ENCODE peak calls at places on chromosomes 5 and 9, in four cellular contexts. O is GM10248, S is HCT116, J is tibial nerve. B is an unnamed sample.

GRCh38 chr5:118968925-118969375 is 19.4 kb downstream of the DTWD2 start:
- DNase-seq in O (no peak), J (no peak), S (no peak), B (no peak)

GRCh38 chr5:157475432-157475831 is 15.4 kb downstream of the NIPAL4 start:
- DNase-seq in O (no peak), S (no peak), J (no peak), B (no peak)

GRCh38 chr9:94945191-94946144 is 219.0 kb downstream of the AOPEP start:
- DNase-seq in O (no peak), S (no peak), J (peak), B (no peak)

GRCh38 chr5:134101686-134102439 is 12.6 kb upstream of the TCF7 start:
- DNase-seq in S (peak), O (peak), J (peak), B (peak)

GRCh38 chr9:93452710-93453046 is 703 bp downstream of the FAM120AOS start:
- DNase-seq in O (no peak), S (no peak), J (no peak), B (no peak)

GRCh38 chr5:83548556-83548955 is 77.0 kb downstream of the VCAN start:
- DNase-seq in J (no peak), O (no peak), S (no peak), B (no peak)

GRCh38 chr5:39200081-39200480 is 19.3 kb downstream of the FYB1 start:
- DNase-seq in S (no peak), O (no peak), J (no peak), B (no peak)

GRCh38 chr5:180209137-180209581 is at the start of gene RASGEF1C:
- DNase-seq in O (peak), J (no peak), S (peak), B (peak)

GRCh38 chr9:14193338-14193980 is 120.5 kb downstream of the NFIB start:
- DNase-seq in O (no peak), J (no peak), S (no peak), B (no peak)

GRCh38 chr5:172886974-172887491 is 53.0 kb downstream of the ERGIC1 start:
- DNase-seq in S (no peak), J (peak), O (no peak), B (no peak)

GRCh38 chr5:96714951-96715451 is 52.8 kb downstream of the CAST start:
- DNase-seq in S (peak), O (no peak), J (peak), B (peak)

GRCh38 chr9:72540348-72540873 is 19.0 kb downstream of the TMC1 start:
- DNase-seq in J (no peak), S (no peak), O (no peak), B (no peak)

GRCh38 chr9:16039988-16040761 is 487.3 kb downstream of the CCDC171 start:
- DNase-seq in O (no peak), J (no peak), S (no peak), B (no peak)

GRCh38 chr5:138966236-138966985 is 91.3 kb upstream of the LRRTM2 start:
- DNase-seq in S (no peak), O (no peak), J (no peak), B (no peak)

GRCh38 chr9:15253197-15253596 is 53.8 kb downstream of the TTC39B start:
- DNase-seq in O (no peak), S (no peak), J (no peak), B (no peak)

GRCh38 chr9:137023157-137023556 is 4.9 kb downstream of the ABCA2 start:
- DNase-seq in O (no peak), J (no peak), S (no peak), B (no peak)

GRCh38 chr5:26569241-26569928 is 469.0 kb downstream of the CDH9 start:
- DNase-seq in O (no peak), J (no peak), S (no peak), B (no peak)

GRCh38 chr9:12544700-12545099 is 148.5 kb upstream of the TYRP1 start:
- DNase-seq in S (no peak), J (no peak), O (no peak), B (no peak)

GRCh38 chr5:53779541-53779981 is 219.1 kb downstream of the NDUFS4 start:
- DNase-seq in O (no peak), S (no peak), J (peak), B (peak)

GRCh38 chr9:113360242-113360842 is 11.0 kb downstream of the BSPRY start:
- DNase-seq in S (no peak), O (no peak), J (no peak), B (no peak)

GRCh38 chr9:81656004-81656403 is 33.3 kb downstream of the TLE1 start:
- DNase-seq in S (no peak), J (no peak), O (no peak), B (peak)

GRCh38 chr9:34675048-34675714 is 12.7 kb upstream of the CCL27 start:
- DNase-seq in O (peak), S (peak), J (peak), B (peak)

GRCh38 chr9:116891438-116891837 is 204.3 kb downstream of the TRIM32 start:
- DNase-seq in O (no peak), J (no peak), S (no peak), B (no peak)

GRCh38 chr5:29796018-29796417 is 1397.5 kb upstream of the CDH6 start:
- DNase-seq in J (no peak), S (no peak), O (no peak), B (no peak)

GRCh38 chr9:94860678-94861588 is 134.4 kb downstream of the AOPEP start:
- DNase-seq in S (no peak), J (no peak), O (peak), B (peak)

GRCh38 chr9:22169732-22170131 is 160.6 kb upstream of the CDKN2B start:
- DNase-seq in S (no peak), J (no peak), O (no peak), B (no peak)

GRCh38 chr9:20242767-20243166 is 379.5 kb downstream of the MLLT3 start:
- DNase-seq in J (no peak), S (no peak), O (peak), B (peak)

GRCh38 chr5:140295414-140295813 is 7.5 kb downstream of the PFDN1 start:
- DNase-seq in S (no peak), O (no peak), J (peak), B (peak)

GRCh38 chr9:134544388-134545212 is 97.0 kb upstream of the COL5A1 start:
- DNase-seq in J (peak), O (no peak), S (no peak), B (no peak)

GRCh38 chr5:142275496-142275895 is 49.3 kb downstream of the SPRY4 start:
- DNase-seq in J (no peak), O (no peak), S (peak), B (no peak)

GRCh38 chr5:156951354-156951753 is 11.7 kb downstream of the TIMD4 start:
- DNase-seq in S (no peak), O (no peak), J (no peak), B (no peak)

GRCh38 chr9:111740739-111741138 is 54.0 kb downstream of the SHOC1 start:
- DNase-seq in O (no peak), S (no peak), J (no peak), B (no peak)

GRCh38 chr9:38017149-38017884 is 51.7 kb downstream of the SHB start:
- DNase-seq in S (no peak), J (no peak), O (no peak), B (no peak)

GRCh38 chr5:6859001-6859400 is 145.8 kb downstream of the TENT4A start:
- DNase-seq in O (no peak), S (no peak), J (no peak), B (no peak)

GRCh38 chr9:129471201-129472019 is 149.5 kb downstream of the C9orf50 start:
- DNase-seq in J (no peak), O (no peak), S (no peak), B (no peak)

GRCh38 chr5:67179695-67180302 is 16.8 kb downstream of the CD180 start:
- DNase-seq in S (no peak), J (no peak), O (no peak), B (no peak)

GRCh38 chr5:150626853-150627276 is 13.6 kb upstream of the SYNPO start:
- DNase-seq in O (no peak), S (no peak), J (no peak), B (peak)

GRCh38 chr5:5650242-5650641 is 227.8 kb downstream of the ICE1 start:
- DNase-seq in S (no peak), O (no peak), J (no peak), B (no peak)

GRCh38 chr9:8492034-8492433 is 692.5 kb upstream of the DMAC1 start:
- DNase-seq in S (no peak), O (no peak), J (no peak), B (no peak)

GRCh38 chr5:160162910-160163309 is 43.7 kb upstream of the PWWP2A start:
- DNase-seq in O (no peak), S (no peak), J (no peak), B (no peak)

GRCh38 chr5:160161626-160162025 is 42.4 kb upstream of the PWWP2A start:
- DNase-seq in J (no peak), O (no peak), S (no peak), B (no peak)

GRCh38 chr5:160155017-160155725 is 35.9 kb upstream of the PWWP2A start:
- DNase-seq in J (no peak), O (no peak), S (no peak), B (no peak)

GRCh38 chr5:160158087-160158486 is 38.8 kb upstream of the PWWP2A start:
- DNase-seq in S (no peak), O (no peak), J (no peak), B (peak)

GRCh38 chr5:160159991-160160826 is 41.0 kb upstream of the PWWP2A start:
- DNase-seq in J (no peak), S (no peak), O (peak), B (peak)
- TF ChIP-seq CTCF in J (no peak), S (no peak), O (no peak), B (no peak)

GRCh38 chr5:11110128-11110527 is 349.1 kb upstream of the DAP start:
- DNase-seq in S (no peak), O (no peak), J (no peak), B (no peak)
- TF ChIP-seq CTCF in S (no peak), O (no peak), J (no peak), B (no peak)

GRCh38 chr5:9544502-9545300 is 1.2 kb downstream of the SEMA5A start:
- DNase-seq in O (peak), S (no peak), J (peak), B (peak)

GRCh38 chr5:9544056-9544455 is 1.8 kb downstream of the SEMA5A start:
- DNase-seq in J (no peak), O (no peak), S (no peak), B (no peak)

GRCh38 chr5:9540791-9541190 is 5.1 kb downstream of the SEMA5A start:
- DNase-seq in S (no peak), J (no peak), O (no peak), B (no peak)

GRCh38 chr5:9545301-9545958 is 445 bp downstream of the SEMA5A start:
- DNase-seq in J (no peak), O (no peak), S (no peak), B (no peak)

GRCh38 chr5:9543266-9543925 is 2.5 kb downstream of the SEMA5A start:
- DNase-seq in S (no peak), O (no peak), J (no peak), B (no peak)
- TF ChIP-seq CTCF in S (no peak), O (no peak), J (no peak), B (no peak)

GRCh38 chr9:91162311-91162710 is 199.4 kb downstream of the AUH start:
- DNase-seq in J (no peak), S (no peak), O (no peak), B (no peak)

GRCh38 chr9:91162784-91163440 is 198.8 kb downstream of the AUH start:
- DNase-seq in O (peak), J (no peak), S (no peak), B (peak)

GRCh38 chr9:91160599-91161464 is 200.9 kb downstream of the AUH start:
- DNase-seq in J (no peak), O (no peak), S (no peak), B (no peak)

GRCh38 chr9:91160181-91160580 is 201.5 kb downstream of the AUH start:
- DNase-seq in J (no peak), S (no peak), O (no peak), B (no peak)

DNA sequence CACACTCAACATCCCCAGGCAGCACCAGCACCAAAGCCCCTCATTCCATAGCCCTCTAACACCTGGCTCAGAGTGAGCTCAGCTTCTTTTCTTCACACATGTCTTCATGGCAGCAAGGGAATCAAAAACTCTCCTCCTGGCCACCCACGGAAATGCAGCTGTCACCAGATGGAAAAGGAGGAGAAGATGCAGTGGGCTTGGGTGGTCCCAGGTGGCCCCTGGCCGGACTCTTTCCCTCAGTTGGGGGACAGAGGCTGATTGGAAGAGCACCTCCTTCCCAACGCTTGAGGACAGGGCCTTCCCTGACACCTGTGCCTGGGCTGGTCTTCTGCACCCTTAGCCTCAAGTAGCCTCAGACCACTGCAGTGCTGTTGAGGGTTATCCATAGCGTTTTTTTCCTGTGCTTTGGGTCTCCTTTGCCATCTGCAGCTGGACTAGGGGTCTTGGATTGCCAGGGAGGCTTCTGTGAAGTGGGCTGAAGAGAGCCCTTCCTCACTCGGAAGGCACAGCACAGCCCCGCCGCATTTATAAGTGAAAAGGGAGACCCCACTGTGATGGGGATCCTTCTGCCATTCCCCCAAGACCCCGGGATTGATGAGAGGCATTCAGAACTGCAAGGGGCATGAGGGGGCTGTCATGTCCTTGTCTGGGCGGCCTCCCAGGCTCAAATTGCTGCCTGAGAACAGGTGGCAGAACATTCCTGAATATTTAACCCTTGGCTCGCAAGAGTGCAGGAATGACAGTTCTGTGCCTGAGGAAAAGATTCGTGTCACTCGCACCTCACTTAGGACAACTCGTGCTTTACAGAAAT is 200.0 kb downstream of the AUH start:
- DNase-seq in O (no peak), S (no peak), J (no peak), B (no peak)
- TF ChIP-seq CTCF in O (no peak), S (peak), J (no peak), B (no peak)

GRCh38 chr5:171647900-171648253 is 137.7 kb upstream of the SMIM23 start:
- DNase-seq in S (no peak), J (no peak), O (no peak), B (no peak)

GRCh38 chr5:171650605-171651004 is 135.0 kb upstream of the SMIM23 start:
- DNase-seq in J (no peak), O (no peak), S (no peak), B (no peak)

GRCh38 chr5:171648279-171648774 is 137.3 kb upstream of the SMIM23 start:
- DNase-seq in O (no peak), J (no peak), S (no peak), B (no peak)

GRCh38 chr5:171649002-171649401 is 136.6 kb upstream of the SMIM23 start:
- DNase-seq in J (no peak), O (no peak), S (no peak), B (no peak)

GRCh38 chr5:171651102-171651501 is 134.5 kb upstream of the SMIM23 start:
- DNase-seq in S (no peak), J (no peak), O (no peak), B (no peak)
- TF ChIP-seq CTCF in S (no peak), J (no peak), O (no peak), B (no peak)

DNA sequence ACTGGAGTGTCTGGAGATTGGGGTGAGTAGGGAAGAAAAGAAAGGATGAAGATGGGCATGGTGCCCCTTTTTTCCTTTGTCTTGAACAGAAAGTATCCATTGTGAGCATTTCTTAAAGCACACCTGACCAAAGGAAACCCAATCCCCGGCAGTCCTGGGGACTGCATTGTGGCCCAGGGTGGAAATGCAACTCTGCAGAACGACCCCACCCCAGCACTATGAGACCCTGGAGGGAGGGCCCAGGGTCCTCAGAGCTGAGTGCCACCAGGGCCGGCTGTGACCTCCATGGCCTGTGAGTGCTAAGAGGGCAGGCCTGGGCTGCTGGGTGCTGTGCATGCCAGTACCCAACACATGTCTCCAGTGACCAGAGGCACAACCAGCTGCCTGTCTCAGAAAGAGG is 18.5 kb downstream of the EEIG1 start:
- DNase-seq in O (no peak), J (no peak), S (no peak), B (no peak)
- TF ChIP-seq CTCF in O (no peak), J (no peak), S (no peak), B (no peak)

DNA sequence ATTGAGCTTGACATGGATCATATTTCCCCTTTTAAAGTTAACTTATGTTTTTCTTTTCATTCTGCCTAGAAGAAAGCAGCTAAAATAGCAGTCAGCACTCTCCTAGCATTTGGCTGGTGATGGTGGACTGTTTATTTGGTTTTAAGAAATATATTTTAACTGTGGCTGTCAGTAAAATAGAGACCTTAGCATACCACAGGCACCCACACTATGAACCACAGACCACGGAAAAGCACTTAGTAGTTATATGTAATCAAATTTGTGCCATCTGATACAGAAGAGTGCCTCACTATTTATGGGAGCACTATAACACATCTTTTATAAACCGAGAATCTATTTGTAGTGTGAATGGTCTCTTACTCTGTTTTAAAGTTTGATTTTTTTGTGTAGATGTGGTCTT is 1.7 kb upstream of the CFAP95 start:
- DNase-seq in S (no peak), O (no peak), J (no peak), B (no peak)
- TF ChIP-seq CTCF in S (no peak), O (no peak), J (no peak), B (no peak)

GRCh38 chr5:33690736-33691135 is 201.1 kb downstream of the ADAMTS12 start:
- DNase-seq in O (no peak), S (no peak), J (peak), B (no peak)
- TF ChIP-seq CTCF in O (no peak), S (no peak), J (no peak), B (no peak)

GRCh38 chr9:77507212-77507961 is 140.7 kb downstream of the GNA14 start:
- DNase-seq in S (no peak), O (no peak), J (peak), B (no peak)
- TF ChIP-seq CTCF in S (no peak), O (no peak), J (no peak), B (no peak)